ENCODE peak calls at places on chromosomes 7 and 10, in five cellular contexts. W is RWPE2; F is astrocyte of the spinal cord; G is brain microvascular endothelial cell; X is activated CD8-positive, alpha-beta T cell treated with anti-CD3 and anti-CD28 coated beads for 36 hours. V is an unnamed sample.

GRCh38 chr10:35885076-35885475 is 243.0 kb upstream of the FZD8 start:
- DNase-seq in W (no peak), X (no peak), F (no peak), G (no peak), V (no peak)

GRCh38 chr7:134723904-134724303 is 55.5 kb upstream of the CALD1 start:
- DNase-seq in X (no peak), G (no peak), W (no peak), F (no peak), V (no peak)

GRCh38 chr7:157936976-157937375 is 600.2 kb downstream of the DNAJB6 start:
- DNase-seq in G (no peak), W (no peak), F (no peak), X (no peak), V (no peak)

GRCh38 chr10:116785282-116785681 is 42.9 kb upstream of the HSPA12A start:
- DNase-seq in X (no peak), F (no peak), W (no peak), G (no peak), V (no peak)

GRCh38 chr7:100191775-100192174 is 14.1 kb downstream of the STAG3 start:
- DNase-seq in X (no peak), G (peak), W (no peak), F (peak), V (no peak)

GRCh38 chr7:39691821-39692220 is 68.4 kb downstream of the RALA start:
- DNase-seq in G (peak), W (no peak), X (no peak), F (peak), V (no peak)

GRCh38 chr7:24732646-24733413 is 24.4 kb downstream of the GSDME start:
- DNase-seq in X (peak), F (peak), G (peak), W (no peak), V (no peak)

GRCh38 chr7:45219801-45220200 is 62.2 kb downstream of the RAMP3 start:
- DNase-seq in W (no peak), X (no peak), G (no peak), F (no peak), V (no peak)

GRCh38 chr10:81820418-81820817 is 54.6 kb upstream of the NRG3 start:
- DNase-seq in W (no peak), F (no peak), X (no peak), G (no peak), V (no peak)

GRCh38 chr7:18210382-18210781 is 182.7 kb upstream of the PRPS1L1 start:
- DNase-seq in F (no peak), X (no peak), W (no peak), G (no peak), V (no peak)

GRCh38 chr10:34739915-34740314 is 75.2 kb downstream of the PARD3 start:
- DNase-seq in F (peak), W (no peak), G (peak), X (no peak), V (peak)

GRCh38 chr10:109427421-109427820 is 495.9 kb downstream of the XPNPEP1 start:
- DNase-seq in X (no peak), F (no peak), W (no peak), G (no peak), V (no peak)

GRCh38 chr7:453597-454306 is 65.9 kb downstream of the PDGFA start:
- DNase-seq in X (no peak), F (no peak), G (no peak), W (no peak), V (no peak)

GRCh38 chr7:25424113-25424512 is 195.8 kb upstream of the NPVF start:
- DNase-seq in G (no peak), W (no peak), X (no peak), F (no peak), V (no peak)

GRCh38 chr10:122229678-122230077 is 41.4 kb upstream of the BTBD16 start:
- DNase-seq in X (no peak), G (no peak), W (no peak), F (no peak), V (no peak)

GRCh38 chr10:47152861-47153349 is 147.1 kb upstream of the GDF10 start:
- DNase-seq in W (no peak), X (peak), F (no peak), G (no peak), V (no peak)

GRCh38 chr10:65742851-65743250 is 1183.0 kb upstream of the LRRTM3 start:
- DNase-seq in G (no peak), F (no peak), X (no peak), W (no peak), V (no peak)

GRCh38 chr10:13239923-13240322 is 5.7 kb upstream of the UCMA start:
- DNase-seq in W (no peak), G (no peak), X (no peak), F (no peak), V (no peak)

GRCh38 chr7:128869138-128869943 is 6.7 kb downstream of the ATP6V1F start:
- DNase-seq in X (peak), W (no peak), F (peak), G (no peak), V (no peak)

GRCh38 chr7:15602236-15602635 is 40.4 kb upstream of the AGMO start:
- DNase-seq in G (peak), W (no peak), F (peak), X (no peak), V (no peak)

DNA sequence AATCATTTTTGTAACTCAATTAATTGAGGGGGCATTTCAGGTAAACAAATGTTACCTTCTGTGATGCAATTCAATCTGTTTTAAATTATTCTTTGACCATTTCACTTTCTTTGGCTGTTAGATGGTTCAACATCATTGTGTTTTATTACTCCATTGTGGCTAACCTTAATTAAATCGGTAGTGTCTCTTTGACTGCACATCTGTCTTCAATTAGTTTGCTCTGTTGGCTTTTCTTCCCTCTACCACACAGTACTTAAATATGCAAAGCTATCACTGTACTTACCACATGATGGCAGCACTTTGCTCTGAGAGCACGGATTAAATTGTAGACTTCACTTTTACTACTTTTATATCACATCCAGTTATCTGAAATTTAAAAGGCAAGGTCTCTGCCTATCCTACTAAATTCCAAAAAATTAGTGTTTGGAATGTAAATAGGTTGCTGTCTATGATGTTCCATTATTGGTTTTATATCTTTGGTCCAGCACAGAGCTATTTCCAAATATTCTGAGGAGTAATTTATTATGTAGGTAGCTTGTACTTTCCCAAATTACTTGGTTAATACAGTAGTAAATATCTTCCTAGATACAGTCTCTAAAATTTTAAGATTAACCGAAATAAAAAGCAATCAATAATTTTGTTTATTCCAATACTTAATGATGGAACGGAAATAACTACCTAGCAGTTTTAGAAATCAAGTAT is 352.0 kb downstream of the PCLO start:
- DNase-seq in F (peak), X (peak), W (no peak), G (peak), V (no peak)
- TF ChIP-seq CTCF in F (peak), X (peak), W (peak), G (peak), V (peak)

GRCh38 chr7:121132940-121133339 is 144.4 kb downstream of the CPED1 start:
- DNase-seq in W (no peak), G (no peak), F (no peak), X (no peak), V (no peak)

GRCh38 chr7:121123028-121123427 is 134.5 kb downstream of the CPED1 start:
- DNase-seq in F (no peak), X (no peak), W (no peak), G (no peak), V (no peak)

GRCh38 chr7:121126201-121126600 is 137.7 kb downstream of the CPED1 start:
- DNase-seq in G (no peak), W (no peak), F (no peak), X (no peak), V (no peak)

DNA sequence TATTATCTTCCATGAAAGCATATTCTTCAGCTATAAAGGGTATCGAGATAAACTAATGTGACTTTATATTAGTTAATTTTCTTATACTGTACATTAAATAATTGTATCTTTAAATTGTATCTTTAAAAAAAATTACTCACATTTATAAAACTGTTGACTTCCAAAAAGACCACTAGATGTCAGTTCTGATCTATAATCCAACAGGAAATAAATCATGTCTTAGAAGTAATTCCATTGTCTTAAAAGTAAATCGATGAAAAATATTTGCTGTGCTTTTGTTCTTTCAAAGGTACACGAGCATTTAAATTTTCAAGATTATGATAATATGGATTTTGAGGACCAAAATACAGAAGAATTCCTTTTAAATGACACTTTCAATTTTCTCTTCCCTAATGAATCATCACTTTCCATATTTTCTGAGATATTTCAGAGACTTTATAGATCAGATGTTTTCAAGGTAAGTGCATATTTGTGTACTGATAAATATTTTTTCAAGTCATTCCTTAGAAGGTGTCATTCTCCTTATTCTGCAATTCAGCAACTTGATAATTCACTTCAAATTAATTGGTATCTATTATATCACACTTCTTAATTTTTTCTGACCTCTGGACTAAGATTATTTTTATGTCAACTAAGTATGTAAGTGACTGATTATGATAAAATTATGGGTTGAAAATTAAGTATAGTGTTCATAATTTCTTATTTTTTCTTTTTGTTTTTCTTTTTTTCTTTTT is 138.5 kb downstream of the CPED1 start:
- DNase-seq in F (peak), W (no peak), G (no peak), X (no peak), V (no peak)
- TF ChIP-seq CTCF in F (peak), W (peak), G (no peak), X (peak), V (no peak)

GRCh38 chr10:3043512-3044368 is 23.6 kb upstream of the PFKP start:
- DNase-seq in F (peak), G (peak), X (peak), W (no peak), V (peak)
- TF ChIP-seq CTCF in F (peak), G (peak), X (peak), W (peak), V (no peak)

GRCh38 chr7:79547132-79547531 is 93.7 kb upstream of the MAGI2 start:
- DNase-seq in W (no peak), G (no peak), X (no peak), F (no peak), V (no peak)

GRCh38 chr7:79552463-79552862 is 99.0 kb upstream of the MAGI2 start:
- DNase-seq in W (no peak), G (no peak), X (no peak), F (no peak), V (no peak)

GRCh38 chr7:79553811-79554555 is 100.5 kb upstream of the MAGI2 start:
- DNase-seq in F (no peak), W (no peak), G (peak), X (no peak), V (no peak)

GRCh38 chr7:79548616-79549206 is 95.2 kb upstream of the MAGI2 start:
- DNase-seq in G (no peak), X (no peak), W (no peak), F (no peak), V (no peak)
- TF ChIP-seq CTCF in G (no peak), X (no peak), W (no peak), F (no peak), V (no peak)

GRCh38 chr7:64639267-64640001 is 26.5 kb upstream of the ZNF107 start:
- DNase-seq in F (no peak), G (no peak), X (no peak), W (no peak), V (no peak)
- TF ChIP-seq CTCF in F (no peak), G (no peak), X (no peak), W (no peak), V (no peak)

DNA sequence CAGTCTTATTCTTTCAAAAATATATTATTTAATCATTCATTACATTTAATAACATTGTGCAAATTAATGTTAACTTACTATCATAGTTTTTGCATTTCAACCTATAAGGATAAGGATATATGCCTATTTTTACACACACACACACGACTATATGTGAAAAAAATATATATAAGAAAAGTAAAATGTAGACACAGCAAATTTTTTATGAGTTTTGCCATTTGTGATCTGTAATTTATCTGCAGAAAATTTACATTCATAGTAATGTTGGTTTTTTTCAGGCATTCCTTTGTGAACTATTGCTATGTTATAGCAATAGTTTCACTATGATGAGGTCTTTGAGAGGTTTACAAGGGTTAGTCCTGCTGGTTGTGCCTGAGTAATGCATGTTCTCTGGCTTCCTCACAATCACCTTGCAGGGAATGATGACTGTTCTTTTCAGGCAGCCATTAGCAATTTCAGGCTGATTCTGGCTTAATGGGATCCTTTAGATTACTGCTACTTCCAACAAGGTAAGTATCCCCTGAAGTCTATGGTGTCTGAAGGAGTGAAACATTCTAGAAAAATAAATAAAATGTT is 183.7 kb upstream of the CDK1 start:
- DNase-seq in F (peak), W (no peak), X (no peak), G (peak), V (no peak)
- TF ChIP-seq CTCF in F (peak), W (no peak), X (no peak), G (peak), V (no peak)

DNA sequence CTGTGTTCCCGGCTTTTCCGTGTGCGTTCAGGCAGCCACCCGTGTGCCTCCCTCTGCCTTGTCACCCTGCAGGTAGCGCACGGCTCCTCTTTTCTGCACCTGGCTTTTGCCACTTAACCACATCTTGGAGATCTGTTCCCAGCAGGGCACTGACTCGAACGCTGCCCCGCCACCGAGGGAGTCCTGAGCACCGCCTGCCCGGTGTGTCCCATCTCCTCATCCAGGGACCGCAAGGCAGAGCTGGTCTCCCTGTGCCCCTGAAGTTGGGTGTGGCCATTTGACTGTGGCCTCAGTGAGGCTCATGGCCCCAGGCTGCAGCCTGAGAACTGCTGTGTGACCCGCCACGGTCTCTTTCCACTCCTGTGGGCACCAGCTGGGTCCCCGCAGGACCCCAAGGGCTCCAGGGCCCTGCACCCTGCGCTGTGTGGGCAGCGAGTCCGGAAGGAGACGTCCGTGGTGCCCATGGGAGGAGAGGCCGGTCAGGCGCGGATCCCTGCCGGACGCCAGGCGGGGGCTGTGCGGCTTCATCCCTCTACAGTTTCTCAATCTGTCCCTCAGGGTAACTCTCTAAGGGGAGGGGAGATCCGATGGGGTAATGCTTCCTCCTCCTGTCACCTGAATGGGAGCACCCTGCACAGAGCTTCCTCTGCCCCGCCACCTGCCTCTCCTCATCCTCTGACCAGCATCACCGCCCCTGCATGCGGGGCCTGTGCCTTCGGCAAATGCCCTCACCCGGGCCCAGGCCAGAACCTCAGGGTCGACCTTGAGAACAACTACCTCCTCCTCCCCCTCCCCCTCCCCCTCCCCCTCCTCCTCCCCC is 1.8 kb upstream of the INTS1 start:
- DNase-seq in W (peak), F (no peak), X (peak), G (no peak), V (no peak)
- TF ChIP-seq CTCF in W (no peak), F (no peak), X (no peak), G (no peak), V (no peak)

GRCh38 chr10:103241262-103242011 is 4.2 kb upstream of the RPEL1 start:
- DNase-seq in G (peak), F (peak), X (no peak), W (peak), V (no peak)

GRCh38 chr10:103232772-103233488 is 12.8 kb upstream of the RPEL1 start:
- DNase-seq in W (no peak), F (peak), G (peak), X (no peak), V (no peak)

GRCh38 chr10:103235775-103236174 is 9.9 kb upstream of the RPEL1 start:
- DNase-seq in F (no peak), X (no peak), G (no peak), W (no peak), V (no peak)

DNA sequence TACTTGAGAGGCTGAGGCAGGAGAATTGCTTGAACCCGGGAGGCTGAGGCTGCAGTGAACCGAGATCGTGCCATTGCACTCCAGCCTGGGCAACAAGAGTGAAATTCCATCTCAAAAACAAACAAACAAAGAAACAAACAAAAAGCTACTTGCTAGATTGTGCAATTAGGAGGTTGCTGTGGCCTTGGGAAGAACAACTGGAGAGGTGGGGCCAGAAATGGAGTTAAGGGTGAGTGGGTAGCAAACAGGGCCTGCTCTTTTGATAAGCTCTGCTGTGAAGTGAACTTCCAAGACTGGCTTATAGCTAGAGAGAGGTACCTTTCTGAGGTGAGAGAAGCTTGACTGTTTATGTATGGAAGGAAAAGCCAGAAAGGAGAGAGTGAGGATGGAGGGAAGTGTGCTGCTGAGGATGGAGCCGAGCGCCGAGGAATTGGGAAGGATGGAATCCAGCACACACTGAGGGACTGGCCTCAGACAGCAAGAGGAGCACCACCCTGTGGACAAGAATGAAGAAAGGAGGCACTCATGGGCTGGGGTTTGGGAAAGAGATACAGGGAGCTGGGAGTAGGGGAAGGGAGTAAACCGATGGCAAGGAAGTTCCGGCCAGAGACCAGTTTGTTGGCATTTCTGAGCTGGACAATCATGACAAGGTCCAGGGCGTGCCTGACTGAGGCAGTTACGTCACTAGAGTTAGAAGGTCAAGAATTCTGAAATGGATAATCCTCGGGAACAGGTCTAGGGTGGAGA is 7.0 kb upstream of the RPEL1 start:
- DNase-seq in W (no peak), F (no peak), X (no peak), G (peak), V (no peak)
- TF ChIP-seq CTCF in W (peak), F (no peak), X (no peak), G (peak), V (no peak)

DNA sequence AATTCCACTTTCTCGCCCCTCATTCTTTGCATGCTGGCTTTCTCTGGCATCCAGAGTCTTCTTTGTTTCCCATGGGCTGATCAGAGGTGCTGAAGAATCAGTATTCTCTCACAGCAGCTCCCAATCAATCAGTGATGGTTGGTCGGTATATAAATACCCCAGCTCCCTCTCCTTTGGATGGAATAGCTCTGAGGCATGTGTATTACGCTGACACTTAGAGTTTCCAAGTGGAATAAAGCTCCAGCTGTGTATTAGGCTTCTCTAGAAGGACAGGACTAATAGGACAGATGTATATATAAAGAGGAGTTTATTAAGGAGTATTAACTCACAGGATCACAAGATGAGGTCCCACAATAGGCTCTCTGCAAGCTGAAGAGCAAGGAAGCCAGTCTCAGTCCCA is 218.3 kb upstream of the GRB10 start:
- DNase-seq in X (no peak), W (no peak), G (no peak), F (no peak), V (no peak)
- TF ChIP-seq CTCF in X (no peak), W (peak), G (peak), F (no peak), V (no peak)

V was measured in mesothelial cell of epicardium.